ENCODE peak calls at places on chromosomes 12 and 14, in ten cellular contexts. G, O, X, R, I, C, S, D, J and A are unnamed samples.

GRCh38 chr14:97730706-97731105 is 933.5 kb downstream of the VRK1 start:
- DNase-seq in G (no peak), O (no peak), X (no peak), R (no peak), I (no peak), C (no peak), S (no peak), D (no peak), J (no peak), A (no peak)

GRCh38 chr12:3055712-3056467 is 21.3 kb upstream of the TSPAN9 start:
- DNase-seq in G (no peak), O (no peak), X (no peak), R (no peak), I (no peak), C (no peak), S (peak; percentile 30), D (no peak), J (no peak), A (no peak)

GRCh38 chr14:92866181-92866752 is 56.7 kb upstream of the CHGA start:
- DNase-seq in G (no peak), O (no peak), X (no peak), R (no peak), I (no peak), C (no peak), S (peak; percentile 6), D (no peak), J (no peak), A (no peak)

GRCh38 chr12:29113101-29113500 is 36.0 kb upstream of the FAR2 start:
- DNase-seq in G (peak; percentile 85), O (no peak), X (no peak), R (no peak), I (no peak), C (no peak), S (peak; percentile 68), D (no peak), J (no peak), A (no peak)

GRCh38 chr12:29414368-29414767 is 33.4 kb upstream of the ERGIC2 start:
- DNase-seq in G (no peak), O (no peak), X (no peak), R (no peak), I (no peak), C (no peak), S (no peak), D (no peak), J (no peak), A (no peak)

GRCh38 chr14:78997811-78998210 is 827.6 kb downstream of the NRXN3 start:
- DNase-seq in G (no peak), O (no peak), X (no peak), R (peak; percentile 17), I (no peak), C (no peak), S (peak; percentile 29), D (no peak), J (no peak), A (no peak)

GRCh38 chr12:24975425-24975824 is 26.5 kb upstream of the BCAT1 start:
- DNase-seq in G (no peak), O (no peak), X (no peak), R (no peak), I (no peak), C (no peak), S (no peak), D (no peak), J (no peak), A (no peak)

GRCh38 chr12:31440586-31440985 is 114.6 kb upstream of the SINHCAF start:
- DNase-seq in G (no peak), O (no peak), X (no peak), R (no peak), I (no peak), C (no peak), S (no peak), D (no peak), J (no peak), A (no peak)

GRCh38 chr12:98743362-98743953 is 98.4 kb downstream of the APAF1 start:
- DNase-seq in G (peak; percentile 35), O (no peak), X (peak; percentile 54), R (no peak), I (no peak), C (peak; percentile 44), S (no peak), D (no peak), J (no peak), A (no peak)

GRCh38 chr12:30988887-30989286 is 62.3 kb downstream of the TSPAN11 start:
- DNase-seq in G (peak; percentile 27), O (peak; percentile 42), X (no peak), R (no peak), I (no peak), C (no peak), S (no peak), D (no peak), J (no peak), A (no peak)

GRCh38 chr12:130482448-130482847 is 144.8 kb downstream of the PIWIL1 start:
- DNase-seq in G (no peak), O (no peak), X (no peak), R (no peak), I (no peak), C (no peak), S (no peak), D (no peak), J (no peak), A (no peak)

GRCh38 chr14:105095236-105095805 is 30.1 kb upstream of the GPR132 start:
- DNase-seq in G (no peak), O (no peak), X (peak; percentile 1), R (no peak), I (no peak), C (no peak), S (no peak), D (no peak), J (no peak), A (no peak)

GRCh38 chr12:100337727-100338126 is 19.1 kb upstream of the SLC17A8 start:
- DNase-seq in G (no peak), O (no peak), X (no peak), R (no peak), I (no peak), C (no peak), S (no peak), D (no peak), J (no peak), A (no peak)

GRCh38 chr12:24491968-24492367 is 456.9 kb downstream of the BCAT1 start:
- DNase-seq in G (no peak), O (no peak), X (no peak), R (no peak), I (no peak), C (no peak), S (no peak), D (no peak), J (no peak), A (no peak)

GRCh38 chr14:49954171-49954631 is 61.3 kb downstream of the ARF6 start:
- DNase-seq in G (no peak), O (no peak), X (no peak), R (no peak), I (no peak), C (no peak), S (peak; percentile 76), D (no peak), J (no peak), A (no peak)

GRCh38 chr14:35406811-35407630 is 2.5 kb upstream of the NFKBIA start:
- DNase-seq in G (peak; percentile 90), O (no peak), X (peak; percentile 58), R (peak; percentile 62), I (no peak), C (no peak), S (peak; percentile 70), D (no peak), J (no peak), A (peak; percentile 45)